ENCODE peak calls at places on chromosomes 11 and 22, in four cellular contexts. One of them, this sample, is unnamed.

GRCh38 chr11:64134963-64135362 is 30.9 kb downstream of the MACROD1 start:
- DNase-seq in stimulated activated naive CD8-positive, alpha-beta T cell treated with anti-CD3 and anti-CD28 coated beads, Interleukin-15, Interleukin-2, amounts not matched to agents 100 U/mL and 50 U/mL, for 24 hours: no peak
- DNase-seq in activated CD8-positive, alpha-beta T cell treated with anti-CD3 and anti-CD28 coated beads for 36 hours: no peak
- DNase-seq in stimulated activated CD4-positive, alpha-beta T cell treated with anti-CD3 and anti-CD28 coated beads, Interleukin-2, amount 100 ng/mL, for 48 hours: no peak
- DNase-seq in this sample: no peak

GRCh38 chr11:109062445-109062844 is 359.5 kb upstream of the C11orf87 start:
- DNase-seq in stimulated activated naive CD8-positive, alpha-beta T cell treated with anti-CD3 and anti-CD28 coated beads, Interleukin-15, Interleukin-2, amounts not matched to agents 100 U/mL and 50 U/mL, for 24 hours: no peak
- DNase-seq in activated CD8-positive, alpha-beta T cell treated with anti-CD3 and anti-CD28 coated beads for 36 hours: no peak
- DNase-seq in stimulated activated CD4-positive, alpha-beta T cell treated with anti-CD3 and anti-CD28 coated beads, Interleukin-2, amount 100 ng/mL, for 48 hours: no peak
- DNase-seq in this sample: no peak

GRCh38 chr11:70431611-70432010 is 33.3 kb downstream of the CTTN start:
- DNase-seq in stimulated activated naive CD8-positive, alpha-beta T cell treated with anti-CD3 and anti-CD28 coated beads, Interleukin-15, Interleukin-2, amounts not matched to agents 100 U/mL and 50 U/mL, for 24 hours: no peak
- DNase-seq in activated CD8-positive, alpha-beta T cell treated with anti-CD3 and anti-CD28 coated beads for 36 hours: no peak
- DNase-seq in stimulated activated CD4-positive, alpha-beta T cell treated with anti-CD3 and anti-CD28 coated beads, Interleukin-2, amount 100 ng/mL, for 48 hours: no peak
- DNase-seq in this sample: no peak

GRCh38 chr22:18065256-18065655 is 12.5 kb upstream of the PEX26 start:
- DNase-seq in stimulated activated naive CD8-positive, alpha-beta T cell treated with anti-CD3 and anti-CD28 coated beads, Interleukin-15, Interleukin-2, amounts not matched to agents 100 U/mL and 50 U/mL, for 24 hours: no peak
- DNase-seq in activated CD8-positive, alpha-beta T cell treated with anti-CD3 and anti-CD28 coated beads for 36 hours: no peak
- DNase-seq in stimulated activated CD4-positive, alpha-beta T cell treated with anti-CD3 and anti-CD28 coated beads, Interleukin-2, amount 100 ng/mL, for 48 hours: no peak
- DNase-seq in this sample: no peak

GRCh38 chr11:61750631-61751273 is 1.7 kb upstream of the MYRF start:
- DNase-seq in stimulated activated naive CD8-positive, alpha-beta T cell treated with anti-CD3 and anti-CD28 coated beads, Interleukin-15, Interleukin-2, amounts not matched to agents 100 U/mL and 50 U/mL, for 24 hours: no peak
- DNase-seq in activated CD8-positive, alpha-beta T cell treated with anti-CD3 and anti-CD28 coated beads for 36 hours: no peak
- DNase-seq in stimulated activated CD4-positive, alpha-beta T cell treated with anti-CD3 and anti-CD28 coated beads, Interleukin-2, amount 100 ng/mL, for 48 hours: no peak
- DNase-seq in this sample: no peak

GRCh38 chr11:102555091-102555490 is 24.5 kb upstream of the MMP7 start:
- DNase-seq in stimulated activated naive CD8-positive, alpha-beta T cell treated with anti-CD3 and anti-CD28 coated beads, Interleukin-15, Interleukin-2, amounts not matched to agents 100 U/mL and 50 U/mL, for 24 hours: no peak
- DNase-seq in activated CD8-positive, alpha-beta T cell treated with anti-CD3 and anti-CD28 coated beads for 36 hours: no peak
- DNase-seq in stimulated activated CD4-positive, alpha-beta T cell treated with anti-CD3 and anti-CD28 coated beads, Interleukin-2, amount 100 ng/mL, for 48 hours: no peak
- DNase-seq in this sample: no peak

GRCh38 chr22:43823911-43824665 is 12.0 kb upstream of the EFCAB6 start:
- DNase-seq in stimulated activated naive CD8-positive, alpha-beta T cell treated with anti-CD3 and anti-CD28 coated beads, Interleukin-15, Interleukin-2, amounts not matched to agents 100 U/mL and 50 U/mL, for 24 hours: no peak
- DNase-seq in activated CD8-positive, alpha-beta T cell treated with anti-CD3 and anti-CD28 coated beads for 36 hours: no peak
- DNase-seq in stimulated activated CD4-positive, alpha-beta T cell treated with anti-CD3 and anti-CD28 coated beads, Interleukin-2, amount 100 ng/mL, for 48 hours: no peak
- DNase-seq in this sample: no peak

GRCh38 chr22:47168900-47169800 is 406.7 kb downstream of the TBC1D22A start:
- DNase-seq in stimulated activated naive CD8-positive, alpha-beta T cell treated with anti-CD3 and anti-CD28 coated beads, Interleukin-15, Interleukin-2, amounts not matched to agents 100 U/mL and 50 U/mL, for 24 hours: no peak
- DNase-seq in activated CD8-positive, alpha-beta T cell treated with anti-CD3 and anti-CD28 coated beads for 36 hours: peak
- DNase-seq in stimulated activated CD4-positive, alpha-beta T cell treated with anti-CD3 and anti-CD28 coated beads, Interleukin-2, amount 100 ng/mL, for 48 hours: no peak
- DNase-seq in this sample: no peak

GRCh38 chr22:48653929-48654328 is 1173.7 kb downstream of the BRD1 start:
- DNase-seq in stimulated activated naive CD8-positive, alpha-beta T cell treated with anti-CD3 and anti-CD28 coated beads, Interleukin-15, Interleukin-2, amounts not matched to agents 100 U/mL and 50 U/mL, for 24 hours: no peak
- DNase-seq in activated CD8-positive, alpha-beta T cell treated with anti-CD3 and anti-CD28 coated beads for 36 hours: no peak
- DNase-seq in stimulated activated CD4-positive, alpha-beta T cell treated with anti-CD3 and anti-CD28 coated beads, Interleukin-2, amount 100 ng/mL, for 48 hours: no peak
- DNase-seq in this sample: no peak